ENCODE peak calls at places on chromosomes 2 and 18, in ten cellular contexts. O is heart right ventricle, H is astrocyte, E is body of pancreas, W is iPS DF 6.9, P is A549, V is endodermal cell, M is transverse colon, F is prostate gland, N is aorta. K is an unnamed sample.
A peak's percentile ranks its signal among the peaks of the same experiment; 100 is the strongest.

GRCh38 chr2:1979101-1979500 is 234.8 kb upstream of the PXDN start:
- DNase-seq in O (no peak), H (no peak), E (no peak), W (no peak), P (no peak), V (no peak), M (no peak), F (no peak), N (no peak), K (no peak)

GRCh38 chr2:8154270-8154669 is 527.6 kb upstream of the ID2 start:
- DNase-seq in O (no peak), H (no peak), E (no peak), W (no peak), P (no peak), V (no peak), M (no peak), F (no peak), N (no peak), K (no peak)

GRCh38 chr2:6370753-6371152 is 495.0 kb downstream of the CMPK2 start:
- DNase-seq in O (no peak), H (peak; percentile 59), E (no peak), W (no peak), P (no peak), V (no peak), M (no peak), F (no peak), N (no peak), K (no peak)

GRCh38 chr2:78861546-78861945 is 164.0 kb upstream of the REG3G start:
- DNase-seq in O (no peak), H (no peak), E (peak; percentile 23), W (peak; percentile 33), P (peak; percentile 8), V (no peak), M (no peak), F (no peak), N (no peak), K (no peak)

GRCh38 chr2:107025869-107026380 is 140.0 kb upstream of the ST6GAL2 start:
- DNase-seq in O (no peak), H (peak; percentile 39), E (no peak), W (no peak), P (peak; percentile 69), V (no peak), M (peak; percentile 26), F (no peak), N (no peak), K (no peak)

GRCh38 chr2:241999184-241999583 is 129.7 kb downstream of the RTP5 start:
- DNase-seq in O (no peak), H (no peak), E (no peak), W (no peak), P (no peak), V (no peak), M (peak; percentile 4), F (no peak), N (no peak), K (no peak)

GRCh38 chr18:7000484-7001096 is 117.0 kb downstream of the LAMA1 start:
- DNase-seq in O (no peak), H (no peak), E (peak; percentile 53), W (no peak), P (no peak), V (no peak), M (no peak), F (peak; percentile 37), N (no peak), K (no peak)

GRCh38 chr2:188969236-188970032 is 4.7 kb upstream of the COL3A1 start:
- DNase-seq in O (no peak), H (peak; percentile 88), E (no peak), W (no peak), P (no peak), V (no peak), M (no peak), F (no peak), N (no peak), K (no peak)

GRCh38 chr2:133262888-133263287 is 305.4 kb downstream of the NCKAP5 start:
- DNase-seq in O (no peak), H (no peak), E (no peak), W (no peak), P (no peak), V (peak; percentile 57), M (no peak), F (no peak), N (no peak), K (no peak)

GRCh38 chr2:220394433-220394832 is 767.0 kb downstream of the SLC4A3 start:
- DNase-seq in O (peak; percentile 25), H (peak; percentile 57), E (no peak), W (no peak), P (no peak), V (no peak), M (no peak), F (no peak), N (no peak), K (no peak)

DNA sequence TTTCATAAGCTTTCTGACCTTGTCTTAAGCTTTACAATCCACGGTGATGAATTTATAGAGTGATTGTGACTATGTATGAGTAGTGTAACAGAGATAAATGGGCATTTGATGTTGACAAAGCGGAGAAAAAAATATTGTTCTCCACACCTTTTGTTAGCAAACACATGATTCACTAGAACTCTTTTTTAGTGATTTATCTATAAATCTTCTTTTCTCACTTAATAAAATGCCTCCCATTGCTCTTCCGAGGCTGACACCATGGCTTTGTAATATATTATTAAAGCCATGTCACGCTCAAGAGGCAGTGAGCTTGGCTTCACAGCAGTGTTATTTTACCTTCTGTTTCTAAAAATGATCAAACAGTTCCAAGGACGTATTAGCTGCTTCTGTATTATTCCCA is 221.1 kb upstream of the LINC00305 start:
- DNase-seq in O (no peak), H (no peak), E (no peak), W (no peak), P (no peak), V (no peak), M (no peak), F (no peak), N (no peak), K (no peak)
- H3K9me3 ChIP-seq in O (no peaks in the 10 kb centered on the region), H (no peaks in the 10 kb centered on the region), E (no peaks in the 10 kb centered on the region), W (no peaks in the 10 kb centered on the region), P (no peaks in the 10 kb centered on the region), V (no peaks in the 10 kb centered on the region), M (no peaks in the 10 kb centered on the region), F (no peaks in the 10 kb centered on the region), N (no peaks in the 10 kb centered on the region), K (no peaks in the 10 kb centered on the region)

GRCh38 chr2:161420406-161421025 is 4.4 kb downstream of the TBR1 start:
- DNase-seq in O (no peak), H (no peak), E (no peak), W (no peak), P (no peak), V (no peak), M (no peak), F (no peak), N (no peak), K (no peak)

GRCh38 chr2:161423351-161424178 is 7.5 kb downstream of the TBR1 start:
- DNase-seq in O (no peak), H (no peak), E (no peak), W (no peak), P (no peak), V (peak; percentile 87), M (peak; percentile 13), F (no peak), N (no peak), K (no peak)

GRCh38 chr2:161424992-161425391 is 8.9 kb downstream of the TBR1 start:
- DNase-seq in O (no peak), H (no peak), E (no peak), W (no peak), P (no peak), V (no peak), M (no peak), F (no peak), N (no peak), K (no peak)

GRCh38 chr2:161424179-161424763 is 8.2 kb downstream of the TBR1 start:
- DNase-seq in O (no peak), H (no peak), E (no peak), W (no peak), P (no peak), V (peak; percentile 61), M (no peak), F (no peak), N (no peak), K (no peak)

DNA sequence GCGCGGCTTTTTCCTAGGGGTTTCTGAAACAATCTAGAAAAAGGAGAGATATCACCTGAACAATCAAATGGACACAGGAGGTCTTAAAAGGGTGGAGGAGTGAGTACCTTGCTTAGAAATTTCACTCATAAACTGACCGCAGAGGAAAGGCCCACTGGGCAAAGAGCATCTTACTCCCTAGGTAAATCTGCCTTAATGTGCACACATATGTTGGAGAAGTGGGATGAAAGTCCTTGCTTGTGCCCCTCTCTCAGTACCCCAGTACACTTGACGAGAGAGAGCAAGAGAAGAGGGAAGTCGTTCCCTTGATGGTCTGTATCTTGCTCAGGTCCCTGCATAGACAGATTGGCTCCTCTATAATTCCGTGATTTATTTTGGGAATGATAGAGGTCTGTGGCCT is 6.7 kb downstream of the TBR1 start:
- DNase-seq in O (no peak), H (no peak), E (no peak), W (no peak), P (no peak), V (peak; percentile 51), M (no peak), F (no peak), N (no peak), K (no peak)
- H3K9me3 ChIP-seq in O (no peaks in the 10 kb centered on the region), H (no peaks in the 10 kb centered on the region), E (no peaks in the 10 kb centered on the region), W (no peaks in the 10 kb centered on the region), P (no peaks in the 10 kb centered on the region), V (peaks cover 4% of the 10 kb centered on the region), M (no peaks in the 10 kb centered on the region), F (no peaks in the 10 kb centered on the region), N (peaks cover 1% of the 10 kb centered on the region), K (peaks cover 10% of the 10 kb centered on the region)

GRCh38 chr18:44392933-44393332 is 287.8 kb upstream of the SETBP1 start:
- DNase-seq in O (no peak), H (no peak), E (peak; percentile 36), W (peak; percentile 13), P (no peak), V (no peak), M (no peak), F (no peak), N (no peak), K (no peak)

GRCh38 chr18:44393406-44393805 is 287.3 kb upstream of the SETBP1 start:
- DNase-seq in O (no peak), H (no peak), E (peak; percentile 45), W (no peak), P (no peak), V (no peak), M (no peak), F (no peak), N (no peak), K (no peak)

GRCh38 chr18:44396550-44396949 is 284.1 kb upstream of the SETBP1 start:
- DNase-seq in O (no peak), H (no peak), E (no peak), W (no peak), P (no peak), V (peak; percentile 64), M (no peak), F (no peak), N (no peak), K (no peak)
- H3K9me3 ChIP-seq in O (no peaks in the 10 kb centered on the region), H (no peaks in the 10 kb centered on the region), E (no peaks in the 10 kb centered on the region), W (no peaks in the 10 kb centered on the region), P (no peaks in the 10 kb centered on the region), V (no peaks in the 10 kb centered on the region), M (no peaks in the 10 kb centered on the region), F (no peaks in the 10 kb centered on the region), N (no peaks in the 10 kb centered on the region), K (no peaks in the 10 kb centered on the region)

DNA sequence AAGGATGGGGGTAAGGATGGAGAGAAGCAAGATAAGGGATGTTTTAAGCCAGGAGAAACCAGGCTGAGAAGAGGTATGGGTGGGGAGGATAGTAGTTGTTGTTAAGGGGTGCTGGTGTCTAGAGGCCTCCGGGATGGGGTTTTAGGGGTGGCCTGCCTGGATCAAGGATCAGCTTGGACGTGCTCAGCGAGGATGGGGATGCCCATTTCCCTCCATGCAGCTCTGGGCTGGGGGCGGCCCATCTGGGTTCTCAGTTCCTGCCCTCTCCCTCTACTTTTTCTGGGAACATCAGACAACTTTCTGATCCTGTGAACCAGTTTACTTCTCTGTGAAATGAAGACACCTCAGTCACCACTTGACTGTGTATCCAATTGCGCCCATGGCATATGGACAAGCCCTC is 10.1 kb downstream of the B3GNT2 start:
- DNase-seq in O (no peak), H (no peak), E (no peak), W (no peak), P (no peak), V (peak; percentile 30), M (no peak), F (no peak), N (no peak), K (no peak)
- H3K9me3 ChIP-seq in O (no peaks in the 10 kb centered on the region), H (no peaks in the 10 kb centered on the region), E (no peaks in the 10 kb centered on the region), W (no peaks in the 10 kb centered on the region), P (no peaks in the 10 kb centered on the region), V (no peaks in the 10 kb centered on the region), M (no peaks in the 10 kb centered on the region), F (no peaks in the 10 kb centered on the region), N (no peaks in the 10 kb centered on the region), K (no peaks in the 10 kb centered on the region)

K was measured in CD4-positive, alpha-beta T cell.